ENCODE peak calls at places on chromosomes 11 and 22, in five cellular contexts. H is HepG2, T is GM23248, M is hepatocyte, O is DND-41. X is an unnamed sample.

GRCh38 chr22:27311666-27312566 is 489.6 kb downstream of the MN1 start:
- DNase-seq in H (no peak), T (no peak), M (no peak), O (no peak), X (peak)

GRCh38 chr22:49088801-49089791 is 738.6 kb downstream of the BRD1 start:
- DNase-seq in H (no peak), T (no peak), M (no peak), O (no peak), X (no peak)

GRCh38 chr11:115333106-115333505 is 171.1 kb downstream of the CADM1 start:
- DNase-seq in H (no peak), T (peak), M (no peak), O (no peak), X (no peak)

GRCh38 chr11:57648791-57649735 is 649 bp downstream of the YPEL4 start:
- DNase-seq in H (no peak), T (peak), M (peak), O (peak), X (peak)

GRCh38 chr22:27295071-27295470 is 506.5 kb downstream of the MN1 start:
- DNase-seq in H (no peak), T (no peak), M (no peak), O (no peak), X (no peak)

GRCh38 chr11:101617735-101618332 is 34.0 kb upstream of the TRPC6 start:
- DNase-seq in H (no peak), T (peak), M (no peak), O (no peak), X (peak)

GRCh38 chr11:69825037-69825834 is 6.0 kb upstream of the FGF3 start:
- DNase-seq in H (no peak), T (peak), M (no peak), O (no peak), X (no peak)

GRCh38 chr22:27100789-27101188 is 443.4 kb downstream of the MIAT start:
- DNase-seq in H (no peak), T (peak), M (peak), O (no peak), X (peak)

GRCh38 chr22:17154971-17155370 is 4.1 kb downstream of the HDHD5 start:
- DNase-seq in H (no peak), T (peak), M (no peak), O (no peak), X (no peak)

GRCh38 chr11:1410366-1411291 is 20.9 kb downstream of the BRSK2 start:
- DNase-seq in H (no peak), T (no peak), M (peak), O (no peak), X (peak)

GRCh38 chr11:45091563-45092392 is 54.7 kb upstream of the PRDM11 start:
- DNase-seq in H (no peak), T (no peak), M (no peak), O (no peak), X (peak)

GRCh38 chr22:25237503-25237902 is 18.1 kb downstream of the CRYBB2 start:
- DNase-seq in H (no peak), T (no peak), M (no peak), O (no peak), X (peak)

GRCh38 chr22:20671409-20672081 is 102.4 kb upstream of the SERPIND1 start:
- DNase-seq in H (no peak), T (no peak), M (no peak), O (no peak), X (no peak)
- TF ChIP-seq EZH2 in H (no peak), T (peak), M (no peak), O (no peak), X (no peak)

GRCh38 chr11:8261921-8262551 is 1.6 kb downstream of the LMO1 start:
- DNase-seq in H (no peak), T (no peak), M (no peak), O (no peak), X (no peak)
- TF ChIP-seq EZH2 in H (peak), T (peak), M (peak), O (no peak), X (no peak)

DNA sequence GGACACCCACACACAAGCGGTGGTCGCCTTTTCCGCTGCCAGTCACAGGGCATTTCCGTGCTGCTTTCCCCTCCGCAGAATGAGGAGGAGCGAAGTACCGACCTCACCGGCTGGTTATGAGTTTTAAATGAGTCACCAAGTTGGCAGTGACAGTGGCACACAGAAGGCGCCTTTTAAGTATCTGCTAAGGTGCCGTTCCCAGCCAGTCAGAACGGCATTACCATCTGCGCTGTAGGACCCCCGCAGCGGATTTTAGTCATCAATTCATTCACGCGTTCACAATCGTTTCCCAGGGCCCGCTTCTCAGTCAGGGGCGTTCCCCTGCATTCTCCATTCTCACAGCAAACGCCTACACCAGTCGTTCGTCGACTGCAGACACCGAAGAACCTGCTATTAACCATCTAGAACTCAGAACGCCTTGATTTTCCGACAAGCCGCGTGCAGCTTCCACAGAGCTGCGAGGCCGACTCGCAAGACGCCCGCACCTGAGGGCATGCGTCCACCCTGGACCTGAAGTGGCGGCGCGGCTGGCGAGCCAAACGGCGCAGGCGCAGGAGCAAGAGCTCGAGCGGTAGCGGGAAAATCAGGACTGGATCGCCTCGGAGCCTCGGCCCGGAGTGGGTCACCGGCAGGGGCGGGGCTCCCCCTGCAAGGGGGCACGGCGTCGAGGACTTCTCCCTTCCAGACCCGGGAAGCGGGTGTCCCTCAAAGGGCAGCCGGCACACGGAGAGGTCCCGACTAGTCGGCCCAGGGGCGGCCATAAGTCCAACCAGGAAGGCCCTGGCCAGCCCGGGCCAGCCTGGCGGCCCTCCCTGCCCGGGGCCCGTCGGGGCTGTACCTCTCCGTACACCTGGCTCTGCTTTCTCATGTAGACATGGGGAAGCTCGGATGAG is 642 bp downstream of the CYP2R1 start:
- DNase-seq in H (no peak), T (peak), M (peak), O (peak), X (peak)
- TF ChIP-seq EZH2 in H (no peak), T (no peak), M (no peak), O (no peak), X (peak)

GRCh38 chr11:122877732-122878131 is 4.8 kb upstream of the JHY start:
- DNase-seq in H (no peak), T (no peak), M (no peak), O (no peak), X (no peak)

GRCh38 chr11:122882809-122883681 is 486 bp downstream of the JHY start:
- DNase-seq in H (peak), T (peak), M (peak), O (peak), X (peak)

GRCh38 chr11:122883682-122883981 is 1.1 kb downstream of the JHY start:
- DNase-seq in H (no peak), T (no peak), M (no peak), O (no peak), X (no peak)

GRCh38 chr11:122879785-122880184 is 2.8 kb upstream of the JHY start:
- DNase-seq in H (no peak), T (no peak), M (no peak), O (no peak), X (peak)

GRCh38 chr11:122882189-122882808 is at the start of gene JHY:
- DNase-seq in H (no peak), T (no peak), M (no peak), O (no peak), X (no peak)
- TF ChIP-seq EZH2 in H (no peak), T (no peak), M (no peak), O (peak), X (peak)

GRCh38 chr22:23772315-23773246 is at the start of gene MMP11:
- DNase-seq in H (no peak), T (peak), M (peak), O (peak), X (peak)

GRCh38 chr22:23774922-23775436 is 2.3 kb downstream of the MMP11 start:
- DNase-seq in H (no peak), T (peak), M (peak), O (no peak), X (peak)

GRCh38 chr22:23775779-23776375 is 3.2 kb downstream of the MMP11 start:
- DNase-seq in H (no peak), T (no peak), M (peak), O (no peak), X (no peak)

GRCh38 chr22:23774114-23774921 is 1.7 kb downstream of the MMP11 start:
- DNase-seq in H (peak), T (no peak), M (peak), O (no peak), X (no peak)

DNA sequence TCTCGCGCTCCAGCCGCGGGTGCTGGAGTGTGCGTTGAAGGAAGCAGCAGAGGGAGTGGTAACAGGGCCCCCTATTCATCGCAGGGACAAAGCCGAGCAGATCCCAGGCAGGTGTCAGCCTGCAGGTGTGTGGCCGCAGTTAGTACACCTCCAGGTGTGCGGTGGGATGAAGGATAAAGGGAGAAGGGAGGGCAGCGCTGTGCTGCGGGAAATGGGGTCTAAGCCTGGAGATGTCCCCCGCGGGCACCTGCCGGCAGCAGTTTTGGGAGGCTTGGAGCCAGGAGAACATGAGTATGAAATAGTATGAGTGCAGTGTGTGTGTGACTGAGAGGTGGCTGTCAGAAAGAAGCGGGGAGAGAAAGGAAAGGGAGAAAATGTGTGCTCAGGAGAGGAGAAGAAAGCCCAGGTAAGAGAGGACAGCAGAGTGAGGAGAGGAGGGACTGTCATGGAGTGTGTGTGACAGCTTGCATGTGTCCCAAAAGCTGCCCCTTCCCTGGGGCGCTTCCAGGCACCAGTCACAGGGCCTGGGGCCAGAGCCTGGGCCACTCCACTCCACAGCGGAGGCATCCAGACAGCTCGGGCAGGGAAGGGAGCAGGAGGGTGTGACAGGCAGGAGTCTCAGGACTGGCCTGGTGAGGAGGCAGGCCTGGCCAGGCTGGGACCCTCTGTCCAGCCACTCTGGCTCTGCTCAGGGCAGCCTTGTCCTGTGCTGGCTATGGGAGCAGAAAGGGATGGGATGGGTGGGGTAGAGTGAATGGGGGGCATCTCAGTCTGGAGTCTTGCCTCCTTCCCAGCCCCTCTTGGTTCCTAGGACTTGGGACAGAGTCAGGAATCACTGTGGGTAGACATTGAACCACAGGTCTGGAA is 831 bp downstream of the MMP11 start:
- DNase-seq in H (no peak), T (no peak), M (peak), O (no peak), X (no peak)
- TF ChIP-seq EZH2 in H (no peak), T (no peak), M (no peak), O (no peak), X (no peak)

DNA sequence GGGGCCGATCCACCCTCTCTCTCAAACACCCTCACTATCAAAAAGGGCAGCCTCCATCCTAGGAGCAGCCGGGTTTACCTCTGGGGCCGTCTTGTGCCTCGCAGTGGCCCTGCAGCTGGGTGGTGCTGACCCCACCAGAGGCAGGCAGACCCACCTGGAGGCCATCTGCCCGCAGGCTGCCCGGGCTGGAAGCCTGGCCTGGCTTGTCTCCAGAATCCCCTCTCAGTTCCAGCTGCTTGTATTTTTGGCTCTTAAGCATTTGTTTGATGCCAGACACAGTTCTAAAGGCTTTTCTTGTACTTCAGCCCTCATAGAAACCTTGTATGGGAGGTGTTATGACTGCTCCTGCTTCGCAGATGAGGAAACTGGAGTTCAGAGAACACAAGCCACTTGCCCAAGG is 4.2 kb upstream of the NFAM1 start:
- DNase-seq in H (no peak), T (no peak), M (no peak), O (no peak), X (no peak)
- TF ChIP-seq EZH2 in H (no peak), T (no peak), M (no peak), O (no peak), X (no peak)

GRCh38 chr11:122488892-122489291 is 166.6 kb upstream of the UBASH3B start:
- DNase-seq in H (no peak), T (no peak), M (no peak), O (no peak), X (no peak)
- TF ChIP-seq EZH2 in H (no peak), T (no peak), M (no peak), O (no peak), X (no peak)

DNA sequence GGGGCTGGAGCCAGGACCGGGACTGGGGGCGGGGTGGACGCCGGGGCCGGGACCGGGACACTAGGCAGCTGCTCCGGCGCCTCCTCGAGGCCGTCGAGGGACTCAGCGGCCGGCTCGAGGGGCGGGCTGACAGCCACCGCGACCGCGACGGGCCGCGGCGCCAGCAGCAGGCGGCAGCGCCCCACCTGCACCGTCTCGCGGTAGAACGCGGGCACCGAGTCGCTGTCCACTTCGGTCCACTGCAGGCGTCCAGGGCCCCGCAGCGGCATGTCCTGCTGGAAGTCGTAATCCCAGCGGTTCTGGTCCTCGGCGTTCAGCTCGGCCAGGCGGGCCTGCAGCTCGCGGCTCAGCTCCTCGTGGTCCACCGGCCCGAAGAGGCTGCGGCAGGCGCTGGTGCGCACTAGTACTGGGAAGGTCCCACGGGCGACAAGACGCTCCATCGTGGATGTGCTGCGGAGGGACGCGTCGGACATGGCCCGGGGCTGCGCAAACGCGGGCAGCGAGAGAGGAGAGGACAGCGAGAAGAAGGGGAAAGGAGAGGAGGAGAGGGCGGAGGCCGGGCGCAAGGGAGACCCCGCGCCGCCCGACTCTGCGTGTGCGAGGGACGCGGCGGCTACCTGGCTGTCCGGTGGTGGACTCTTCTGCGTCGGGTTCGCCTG is 429 bp downstream of the CDKN1C start:
- DNase-seq in H (no peak), T (peak), M (peak), O (no peak), X (peak)
- TF ChIP-seq EZH2 in H (no peak), T (peak), M (no peak), O (no peak), X (peak)

GRCh38 chr11:14653090-14653489 is 9.5 kb downstream of the PDE3B start:
- DNase-seq in H (no peak), T (no peak), M (no peak), O (no peak), X (no peak)
- TF ChIP-seq EZH2 in H (no peak), T (no peak), M (no peak), O (no peak), X (no peak)